ENCODE peak calls at places on chromosome 17, in nine cellular contexts. U is fibroblast of pulmonary artery, Y is astrocyte of the cerebellum, K is endodermal cell, B is kidney, N is AG04450, O is PC-9, C is tibial artery, E is HFF-Myc. R is an unnamed sample.

GRCh38 chr17:71208111-71208704 is 912.6 kb upstream of the SOX9 start:
- DNase-seq in U (peak; percentile 27), Y (no peak), K (no peak), B (no peak), N (no peak), O (no peak), C (no peak), E (no peak), R (no peak)

GRCh38 chr17:72422505-72423285 is 301.9 kb downstream of the SOX9 start:
- DNase-seq in U (peak; percentile 75), Y (peak; percentile 53), K (peak; percentile 70), B (peak; percentile 88), N (peak; percentile 10), O (peak; percentile 93), C (peak; percentile 61), E (peak; percentile 84), R (no peak)

GRCh38 chr17:1398028-1398427 is 2.0 kb downstream of the YWHAE start:
- DNase-seq in U (no peak), Y (no peak), K (no peak), B (no peak), N (no peak), O (no peak), C (no peak), E (no peak), R (no peak)

GRCh38 chr17:78227455-78227916 is 3.9 kb upstream of the TMEM235 start:
- DNase-seq in U (no peak), Y (no peak), K (no peak), B (no peak), N (no peak), O (no peak), C (no peak), E (no peak), R (no peak)

GRCh38 chr17:79947351-79948031 is 88.2 kb downstream of the TBC1D16 start:
- DNase-seq in U (no peak), Y (peak; percentile 92), K (no peak), B (peak; percentile 68), N (no peak), O (no peak), C (peak; percentile 19), E (no peak), R (no peak)

GRCh38 chr17:16243385-16243784 is 26.4 kb downstream of the PIGL start:
- DNase-seq in U (no peak), Y (no peak), K (peak; percentile 4), B (no peak), N (no peak), O (no peak), C (no peak), E (no peak), R (no peak)

GRCh38 chr17:1865252-1866037 is 35.6 kb downstream of the RPA1 start:
- DNase-seq in U (peak; percentile 59), Y (no peak), K (peak; percentile 78), B (no peak), N (no peak), O (peak; percentile 54), C (no peak), E (peak; percentile 4), R (peak; percentile 11)

GRCh38 chr17:47317119-47317518 is 6.6 kb upstream of the EFCAB13 start:
- DNase-seq in U (peak; percentile 39), Y (peak; percentile 66), K (peak; percentile 40), B (no peak), N (no peak), O (no peak), C (peak; percentile 74), E (no peak), R (no peak)

GRCh38 chr17:68346448-68346847 is 55.2 kb downstream of the ARSG start:
- DNase-seq in U (no peak), Y (no peak), K (no peak), B (peak; percentile 74), N (no peak), O (no peak), C (peak; percentile 27), E (no peak), R (no peak)

GRCh38 chr17:48262982-48263586 is 155.5 kb downstream of the SNX11 start:
- DNase-seq in U (peak; percentile 39), Y (no peak), K (no peak), B (no peak), N (no peak), O (no peak), C (no peak), E (no peak), R (no peak)

GRCh38 chr17:48610282-48611211 is at the start of gene HOXB7:
- DNase-seq in U (no peak), Y (no peak), K (peak; percentile 85), B (peak; percentile 94), N (no peak), O (peak; percentile 64), C (peak; percentile 54), E (no peak), R (no peak)

GRCh38 chr17:78019367-78019975 is 61.0 kb downstream of the TNRC6C start:
- DNase-seq in U (peak; percentile 65), Y (no peak), K (no peak), B (no peak), N (no peak), O (no peak), C (no peak), E (no peak), R (no peak)

GRCh38 chr17:82121246-82121645 is 23.2 kb upstream of the FASN start:
- DNase-seq in U (no peak), Y (no peak), K (no peak), B (no peak), N (no peak), O (no peak), C (no peak), E (no peak), R (no peak)

GRCh38 chr17:7404737-7405412 is 978 bp upstream of the TMEM256 start:
- DNase-seq in U (peak; percentile 20), Y (no peak), K (peak; percentile 90), B (peak; percentile 94), N (no peak), O (peak; percentile 51), C (no peak), E (no peak), R (no peak)

GRCh38 chr17:30600830-30601494 is 123.8 kb downstream of the GOSR1 start:
- DNase-seq in U (peak; percentile 13), Y (no peak), K (no peak), B (no peak), N (no peak), O (peak; percentile 9), C (peak; percentile 32), E (no peak), R (no peak)

GRCh38 chr17:76271669-76272540 is 6.8 kb downstream of the UBALD2 start:
- DNase-seq in U (no peak), Y (no peak), K (peak; percentile 87), B (peak; percentile 92), N (no peak), O (no peak), C (no peak), E (no peak), R (no peak)

GRCh38 chr17:74467221-74467951 is 952 bp downstream of the CD300A start:
- DNase-seq in U (no peak), Y (no peak), K (no peak), B (peak; percentile 68), N (no peak), O (no peak), C (no peak), E (no peak), R (no peak)

GRCh38 chr17:29883497-29883896 is 46.5 kb downstream of the SSH2 start:
- DNase-seq in U (peak; percentile 16), Y (no peak), K (no peak), B (no peak), N (no peak), O (no peak), C (no peak), E (no peak), R (no peak)

GRCh38 chr17:58541249-58541648 is 26.8 kb upstream of the MTMR4 start:
- DNase-seq in U (no peak), Y (no peak), K (peak; percentile 79), B (no peak), N (no peak), O (no peak), C (no peak), E (no peak), R (no peak)
- TF ChIP-seq CTCF in U (peak; percentile 43), Y (peak; percentile 42), K (peak; percentile 76), B (no peak), N (peak; percentile 35), O (peak; percentile 58), C (no peak), E (peak; percentile 36), R (peak; percentile 18)

DNA sequence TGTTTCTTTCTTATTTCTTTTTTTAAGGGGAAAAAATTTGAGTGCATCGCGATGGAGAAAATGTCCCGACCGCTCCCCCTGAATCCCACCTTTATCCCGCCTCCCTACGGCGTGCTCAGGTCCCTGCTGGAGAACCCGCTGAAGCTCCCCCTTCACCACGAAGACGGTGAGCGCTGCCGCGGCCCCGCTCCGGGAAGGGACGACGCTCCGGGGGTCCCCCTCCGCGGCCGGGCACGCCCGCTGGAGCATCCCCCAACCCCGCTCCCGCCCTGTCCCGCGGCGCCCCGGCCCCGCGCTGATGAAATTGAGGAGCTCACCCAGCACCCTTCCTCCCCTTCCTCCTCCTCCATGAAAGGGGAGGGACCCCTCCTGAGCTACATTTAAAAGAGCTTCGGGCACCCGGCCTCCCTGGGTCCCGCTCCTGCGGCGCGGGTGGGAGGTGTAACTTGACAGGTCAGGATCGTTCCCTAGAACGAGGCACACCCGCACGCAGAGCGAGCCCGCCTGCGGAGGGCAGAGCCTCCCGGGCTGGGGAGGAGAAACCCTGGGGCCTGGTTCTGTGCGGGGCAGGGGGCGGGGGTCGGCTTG is 768 bp downstream of the HLF start:
- DNase-seq in U (no peak), Y (no peak), K (no peak), B (peak; percentile 78), N (no peak), O (no peak), C (no peak), E (no peak), R (no peak)
- H3K4me3 ChIP-seq in U (peak overlapping the region; percentile 40), Y (peak overlapping the region; percentile 30), K (peak overlapping the region; percentile 49), B (peak overlapping the region; percentile 13), N (no peak overlapping the region), O (no peak overlapping the region), C (peak overlapping the region; percentile 62), E (peak overlapping the region; percentile 19), R (no peak overlapping the region)

DNA sequence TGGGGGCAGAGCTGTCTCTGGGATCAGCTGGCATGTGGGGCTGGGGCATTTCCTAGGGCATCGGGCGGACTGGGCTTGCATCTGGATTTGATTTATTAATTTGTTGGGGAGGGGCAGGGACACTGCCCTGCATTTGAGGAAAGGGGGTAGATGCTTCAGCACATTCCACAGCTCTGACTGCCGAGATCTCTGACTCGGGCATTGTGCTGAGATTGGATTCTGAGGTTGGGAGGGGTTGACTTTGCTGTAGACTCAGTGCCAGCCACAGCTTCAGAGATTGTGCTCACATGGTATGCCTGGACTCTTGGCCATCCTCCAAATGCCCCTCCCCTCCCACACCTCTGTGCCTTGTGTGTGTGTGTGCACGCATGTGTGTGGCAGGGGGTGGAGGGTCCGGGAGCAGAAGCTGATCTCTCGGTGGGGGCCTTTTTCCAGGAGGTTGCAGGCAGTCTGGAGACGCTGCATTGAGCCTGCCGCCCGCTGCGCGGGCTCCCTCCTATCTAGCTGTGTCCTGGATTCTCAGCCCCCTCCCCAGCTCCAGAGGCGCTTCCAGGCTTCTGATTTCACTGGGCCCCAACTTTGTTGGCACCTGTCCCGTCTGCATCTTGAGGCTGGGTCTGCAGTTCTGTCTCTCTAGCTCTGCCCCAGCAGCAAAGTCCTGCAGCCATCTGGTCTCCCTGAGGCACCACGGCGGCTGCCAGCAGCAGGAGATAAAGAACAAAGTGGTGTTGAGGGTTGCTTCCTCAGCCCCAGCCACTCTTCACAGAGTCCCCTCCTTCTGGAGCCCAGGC is 14.9 kb downstream of the IGFBP4 start:
- DNase-seq in U (peak; percentile 85), Y (peak; percentile 46), K (no peak), B (no peak), N (peak; percentile 67), O (no peak), C (no peak), E (peak; percentile 93), R (no peak)
- TF ChIP-seq CTCF in U (no peak), Y (no peak), K (no peak), B (no peak), N (no peak), O (no peak), C (no peak), E (no peak), R (no peak)

GRCh38 chr17:61402978-61403845 is 3.6 kb downstream of the TBX2 start:
- DNase-seq in U (no peak), Y (no peak), K (peak; percentile 81), B (peak; percentile 79), N (no peak), O (no peak), C (no peak), E (no peak), R (no peak)
- H3K4me3 ChIP-seq in U (no peak overlapping the region), Y (no peak overlapping the region), K (no peak overlapping the region), B (peak overlapping the region; percentile 80), N (peak overlapping the region; percentile 98), O (no peak overlapping the region), C (peak overlapping the region; percentile 77), E (peak overlapping the region; percentile 60), R (no peak overlapping the region)

R was measured in LNCaP clone FGC.